ENCODE peak calls at places on chromosomes 7 and 10, in seven cellular contexts. A, C, X, R, Y, T and Z are unnamed samples.

GRCh38 chr7:43303740-43304241 is 191.3 kb downstream of the HECW1 start:
- DNase-seq in A (no peak), X (peak; percentile 4), Y (no peak), R (peak; percentile 58), T (no peak), C (no peak), Z (peak; percentile 22)

GRCh38 chr10:49395741-49396665 is at the start of gene DRGX:
- DNase-seq in A (no peak), C (no peak), X (no peak), T (no peak), Y (no peak), R (no peak), Z (no peak)

GRCh38 chr10:29412452-29413004 is 123.7 kb downstream of the LYZL1 start:
- DNase-seq in X (no peak), C (no peak), T (no peak), Y (no peak), R (no peak), A (no peak), Z (no peak)

GRCh38 chr7:45457591-45457990 is 116.6 kb upstream of the ADCY1 start:
- DNase-seq in Y (no peak), T (no peak), R (no peak), X (no peak), C (no peak), A (peak; percentile 98), Z (no peak)

GRCh38 chr7:133695976-133696531 is 431.1 kb upstream of the LRGUK start:
- DNase-seq in C (no peak), X (no peak), A (no peak), T (no peak), Y (no peak), R (no peak), Z (no peak)

GRCh38 chr7:45691155-45691656 is 117.0 kb downstream of the ADCY1 start:
- DNase-seq in C (no peak), X (no peak), T (no peak), A (no peak), R (no peak), Y (peak; percentile 11), Z (no peak)

GRCh38 chr10:77082601-77083252 is 554.9 kb downstream of the KCNMA1 start:
- DNase-seq in A (no peak), X (no peak), C (no peak), T (no peak), Y (no peak), R (no peak), Z (peak; percentile 61)

GRCh38 chr7:135650831-135651573 is 11.3 kb upstream of the STMP1 start:
- DNase-seq in T (no peak), C (no peak), Y (no peak), X (peak; percentile 73), A (no peak), R (no peak), Z (no peak)

GRCh38 chr10:132921086-132921485 is 21.3 kb downstream of the CFAP46 start:
- DNase-seq in Y (no peak), T (peak; percentile 55), A (no peak), R (no peak), C (no peak), X (no peak), Z (no peak)

GRCh38 chr7:130369110-130369711 is 11.1 kb upstream of the CPA1 start:
- DNase-seq in R (no peak), A (no peak), C (no peak), X (peak; percentile 78), Y (no peak), T (no peak), Z (no peak)

GRCh38 chr7:151833691-151834090 is 43.2 kb downstream of the PRKAG2 start:
- DNase-seq in X (no peak), R (no peak), C (no peak), Y (no peak), A (no peak), T (no peak), Z (no peak)

GRCh38 chr10:48882881-48883280 is 56.8 kb downstream of the LRRC18 start:
- DNase-seq in R (no peak), A (no peak), C (no peak), T (no peak), Y (no peak), X (no peak), Z (no peak)

GRCh38 chr7:21960922-21961321 is 15.2 kb upstream of the CDCA7L start:
- DNase-seq in Y (no peak), R (no peak), A (no peak), T (no peak), C (no peak), X (peak; percentile 87), Z (peak; percentile 60)

GRCh38 chr10:12531305-12531738 is 182.0 kb downstream of the CAMK1D start:
- DNase-seq in C (no peak), R (no peak), T (no peak), X (peak; percentile 52), Y (no peak), A (no peak), Z (peak; percentile 10)

GRCh38 chr7:132546366-132547145 is 29.7 kb downstream of the PLXNA4 start:
- DNase-seq in C (no peak), X (no peak), A (no peak), Y (no peak), T (no peak), R (no peak), Z (no peak)

GRCh38 chr7:69129524-69129923 is 468.8 kb upstream of the AUTS2 start:
- DNase-seq in T (no peak), C (no peak), Y (no peak), X (no peak), R (no peak), A (no peak), Z (no peak)

GRCh38 chr10:73553316-73553715 is 37.8 kb downstream of the USP54 start:
- DNase-seq in T (no peak), R (no peak), Y (no peak), C (peak; percentile 6), X (no peak), A (peak; percentile 46), Z (no peak)

GRCh38 chr10:99788598-99789259 is 6.3 kb downstream of the ABCC2 start:
- DNase-seq in X (no peak), T (no peak), Y (no peak), R (no peak), C (no peak), A (no peak), Z (peak; percentile 74)

GRCh38 chr7:27185013-27185707 is at the start of gene HOXA11:
- DNase-seq in X (no peak), R (no peak), T (no peak), C (peak; percentile 63), Y (peak; percentile 59), A (no peak), Z (no peak)

GRCh38 chr7:149284850-149285580 is 23.0 kb downstream of the ZNF783 start:
- DNase-seq in T (peak; percentile 96), C (peak; percentile 94), Y (peak; percentile 98), R (peak; percentile 95), X (peak; percentile 88), A (peak; percentile 93), Z (no peak)

GRCh38 chr10:121005948-121006587 is 154.9 kb downstream of the WDR11 start:
- DNase-seq in R (no peak), C (no peak), A (no peak), Y (no peak), X (no peak), T (no peak), Z (no peak)

GRCh38 chr7:999921-1000593 is 17.1 kb downstream of the CYP2W1 start:
- DNase-seq in Y (no peak), X (no peak), T (no peak), A (no peak), C (no peak), R (no peak), Z (no peak)

GRCh38 chr7:107703219-107703618 is 40.7 kb upstream of the CBLL1 start:
- DNase-seq in A (no peak), C (no peak), R (no peak), T (no peak), Y (no peak), X (no peak), Z (no peak)

GRCh38 chr7:105838273-105839141 is 37.9 kb downstream of the ATXN7L1 start:
- DNase-seq in X (no peak), Y (peak; percentile 75), A (peak; percentile 95), T (no peak), R (no peak), C (no peak), Z (no peak)